ENCODE peak calls at places on chromosomes 11 and 22, in nine cellular contexts. One of them, this sample, is unnamed.

GRCh38 chr22:36208934-36209333 is 7.3 kb upstream of the APOL4 start:
- DNase-seq in dorsolateral prefrontal cortex: no peak
- DNase-seq in left ventricle myocardium inferior: no peak
- DNase-seq in thoracic aorta: no peak
- DNase-seq in H9: no peak
- DNase-seq in CD4-positive, CD25-positive, alpha-beta regulatory T cell: no peak
- DNase-seq in heart right ventricle: no peak
- DNase-seq in right lobe of liver: no peak
- DNase-seq in stomach: no peak
- DNase-seq in this sample: no peak

GRCh38 chr22:37996079-37996478 is 11.7 kb upstream of the SOX10 start:
- DNase-seq in dorsolateral prefrontal cortex: no peak
- DNase-seq in left ventricle myocardium inferior: no peak
- DNase-seq in thoracic aorta: no peak
- DNase-seq in H9: no peak
- DNase-seq in CD4-positive, CD25-positive, alpha-beta regulatory T cell: no peak
- DNase-seq in heart right ventricle: peak; percentile 32
- DNase-seq in right lobe of liver: no peak
- DNase-seq in stomach: no peak
- DNase-seq in this sample: no peak

GRCh38 chr11:4511846-4512245 is 29.4 kb downstream of the OR52K1 start:
- DNase-seq in dorsolateral prefrontal cortex: no peak
- DNase-seq in left ventricle myocardium inferior: no peak
- DNase-seq in thoracic aorta: no peak
- DNase-seq in H9: no peak
- DNase-seq in CD4-positive, CD25-positive, alpha-beta regulatory T cell: no peak
- DNase-seq in heart right ventricle: no peak
- DNase-seq in right lobe of liver: no peak
- DNase-seq in stomach: no peak
- DNase-seq in this sample: no peak

GRCh38 chr11:66467034-66467659 is 442 bp downstream of the PELI3 start:
- DNase-seq in dorsolateral prefrontal cortex: no peak
- DNase-seq in left ventricle myocardium inferior: no peak
- DNase-seq in thoracic aorta: no peak
- DNase-seq in H9: no peak
- DNase-seq in CD4-positive, CD25-positive, alpha-beta regulatory T cell: peak; percentile 65
- DNase-seq in heart right ventricle: peak; percentile 49
- DNase-seq in right lobe of liver: no peak
- DNase-seq in stomach: peak; percentile 48
- DNase-seq in this sample: no peak

GRCh38 chr11:116078101-116078561 is 573.9 kb upstream of the CADM1 start:
- DNase-seq in dorsolateral prefrontal cortex: no peak
- DNase-seq in left ventricle myocardium inferior: no peak
- DNase-seq in thoracic aorta: no peak
- DNase-seq in H9: peak; percentile 57
- DNase-seq in CD4-positive, CD25-positive, alpha-beta regulatory T cell: no peak
- DNase-seq in heart right ventricle: no peak
- DNase-seq in right lobe of liver: no peak
- DNase-seq in stomach: no peak
- DNase-seq in this sample: no peak

GRCh38 chr11:37946155-37946766 is 1348.2 kb upstream of the RAG2 start:
- DNase-seq in dorsolateral prefrontal cortex: no peak
- DNase-seq in left ventricle myocardium inferior: no peak
- DNase-seq in thoracic aorta: no peak
- DNase-seq in H9: peak; percentile 59
- DNase-seq in CD4-positive, CD25-positive, alpha-beta regulatory T cell: no peak
- DNase-seq in heart right ventricle: no peak
- DNase-seq in right lobe of liver: no peak
- DNase-seq in stomach: peak; percentile 29
- DNase-seq in this sample: no peak

GRCh38 chr11:129960216-129961214 is 42.1 kb downstream of the PRDM10 start:
- DNase-seq in dorsolateral prefrontal cortex: no peak
- DNase-seq in left ventricle myocardium inferior: no peak
- DNase-seq in thoracic aorta: no peak
- DNase-seq in H9: no peak
- DNase-seq in CD4-positive, CD25-positive, alpha-beta regulatory T cell: no peak
- DNase-seq in heart right ventricle: no peak
- DNase-seq in right lobe of liver: no peak
- DNase-seq in stomach: no peak
- DNase-seq in this sample: no peak

GRCh38 chr22:18109410-18110193 is 1.0 kb upstream of the TUBA8 start:
- DNase-seq in dorsolateral prefrontal cortex: no peak
- DNase-seq in left ventricle myocardium inferior: no peak
- DNase-seq in thoracic aorta: no peak
- DNase-seq in H9: no peak
- DNase-seq in CD4-positive, CD25-positive, alpha-beta regulatory T cell: no peak
- DNase-seq in heart right ventricle: no peak
- DNase-seq in right lobe of liver: no peak
- DNase-seq in stomach: no peak
- DNase-seq in this sample: no peak

GRCh38 chr11:77035580-77035979 is 1.4 kb downstream of the B3GNT6 start:
- DNase-seq in dorsolateral prefrontal cortex: no peak
- DNase-seq in left ventricle myocardium inferior: no peak
- DNase-seq in thoracic aorta: no peak
- DNase-seq in H9: no peak
- DNase-seq in CD4-positive, CD25-positive, alpha-beta regulatory T cell: no peak
- DNase-seq in heart right ventricle: no peak
- DNase-seq in right lobe of liver: no peak
- DNase-seq in stomach: peak; percentile 67
- DNase-seq in this sample: no peak

GRCh38 chr11:61963016-61963281 is 4.5 kb downstream of the FTH1 start:
- DNase-seq in dorsolateral prefrontal cortex: no peak
- DNase-seq in left ventricle myocardium inferior: no peak
- DNase-seq in thoracic aorta: no peak
- DNase-seq in H9: no peak
- DNase-seq in CD4-positive, CD25-positive, alpha-beta regulatory T cell: peak; percentile 42
- DNase-seq in heart right ventricle: no peak
- DNase-seq in right lobe of liver: peak; percentile 34
- DNase-seq in stomach: no peak
- DNase-seq in this sample: no peak

GRCh38 chr11:88487646-88488045 is 150.1 kb upstream of the CTSC start:
- DNase-seq in dorsolateral prefrontal cortex: no peak
- DNase-seq in left ventricle myocardium inferior: no peak
- DNase-seq in thoracic aorta: no peak
- DNase-seq in H9: no peak
- DNase-seq in CD4-positive, CD25-positive, alpha-beta regulatory T cell: no peak
- DNase-seq in heart right ventricle: no peak
- DNase-seq in right lobe of liver: no peak
- DNase-seq in stomach: no peak
- DNase-seq in this sample: no peak

GRCh38 chr11:19592842-19593241 is 119.8 kb upstream of the NAV2 start:
- DNase-seq in dorsolateral prefrontal cortex: no peak
- DNase-seq in left ventricle myocardium inferior: no peak
- DNase-seq in thoracic aorta: no peak
- DNase-seq in H9: no peak
- DNase-seq in CD4-positive, CD25-positive, alpha-beta regulatory T cell: no peak
- DNase-seq in heart right ventricle: no peak
- DNase-seq in right lobe of liver: no peak
- DNase-seq in stomach: no peak
- DNase-seq in this sample: no peak

GRCh38 chr11:72352859-72353551 is 81.3 kb downstream of the CLPB start:
- DNase-seq in dorsolateral prefrontal cortex: no peak
- DNase-seq in left ventricle myocardium inferior: no peak
- DNase-seq in thoracic aorta: no peak
- DNase-seq in H9: peak; percentile 62
- DNase-seq in CD4-positive, CD25-positive, alpha-beta regulatory T cell: no peak
- DNase-seq in heart right ventricle: no peak
- DNase-seq in right lobe of liver: no peak
- DNase-seq in stomach: no peak
- DNase-seq in this sample: no peak

GRCh38 chr22:29186302-29186701 is 19.4 kb upstream of the EMID1 start:
- DNase-seq in dorsolateral prefrontal cortex: no peak
- DNase-seq in left ventricle myocardium inferior: no peak
- DNase-seq in thoracic aorta: no peak
- DNase-seq in H9: no peak
- DNase-seq in CD4-positive, CD25-positive, alpha-beta regulatory T cell: no peak
- DNase-seq in heart right ventricle: no peak
- DNase-seq in right lobe of liver: no peak
- DNase-seq in stomach: no peak
- DNase-seq in this sample: no peak

GRCh38 chr22:29190051-29190450 is 15.6 kb upstream of the EMID1 start:
- DNase-seq in dorsolateral prefrontal cortex: no peak
- DNase-seq in left ventricle myocardium inferior: no peak
- DNase-seq in thoracic aorta: no peak
- DNase-seq in H9: no peak
- DNase-seq in CD4-positive, CD25-positive, alpha-beta regulatory T cell: no peak
- DNase-seq in heart right ventricle: no peak
- DNase-seq in right lobe of liver: no peak
- DNase-seq in stomach: no peak
- DNase-seq in this sample: no peak

GRCh38 chr22:29187831-29188230 is 17.9 kb upstream of the EMID1 start:
- DNase-seq in dorsolateral prefrontal cortex: no peak
- DNase-seq in left ventricle myocardium inferior: no peak
- DNase-seq in thoracic aorta: no peak
- DNase-seq in H9: no peak
- DNase-seq in CD4-positive, CD25-positive, alpha-beta regulatory T cell: no peak
- DNase-seq in heart right ventricle: no peak
- DNase-seq in right lobe of liver: no peak
- DNase-seq in stomach: no peak
- DNase-seq in this sample: no peak

GRCh38 chr22:29183971-29184595 is 21.6 kb upstream of the EMID1 start:
- DNase-seq in dorsolateral prefrontal cortex: no peak
- DNase-seq in left ventricle myocardium inferior: no peak
- DNase-seq in thoracic aorta: no peak
- DNase-seq in H9: no peak
- DNase-seq in CD4-positive, CD25-positive, alpha-beta regulatory T cell: no peak
- DNase-seq in heart right ventricle: no peak
- DNase-seq in right lobe of liver: no peak
- DNase-seq in stomach: no peak
- DNase-seq in this sample: no peak

DNA sequence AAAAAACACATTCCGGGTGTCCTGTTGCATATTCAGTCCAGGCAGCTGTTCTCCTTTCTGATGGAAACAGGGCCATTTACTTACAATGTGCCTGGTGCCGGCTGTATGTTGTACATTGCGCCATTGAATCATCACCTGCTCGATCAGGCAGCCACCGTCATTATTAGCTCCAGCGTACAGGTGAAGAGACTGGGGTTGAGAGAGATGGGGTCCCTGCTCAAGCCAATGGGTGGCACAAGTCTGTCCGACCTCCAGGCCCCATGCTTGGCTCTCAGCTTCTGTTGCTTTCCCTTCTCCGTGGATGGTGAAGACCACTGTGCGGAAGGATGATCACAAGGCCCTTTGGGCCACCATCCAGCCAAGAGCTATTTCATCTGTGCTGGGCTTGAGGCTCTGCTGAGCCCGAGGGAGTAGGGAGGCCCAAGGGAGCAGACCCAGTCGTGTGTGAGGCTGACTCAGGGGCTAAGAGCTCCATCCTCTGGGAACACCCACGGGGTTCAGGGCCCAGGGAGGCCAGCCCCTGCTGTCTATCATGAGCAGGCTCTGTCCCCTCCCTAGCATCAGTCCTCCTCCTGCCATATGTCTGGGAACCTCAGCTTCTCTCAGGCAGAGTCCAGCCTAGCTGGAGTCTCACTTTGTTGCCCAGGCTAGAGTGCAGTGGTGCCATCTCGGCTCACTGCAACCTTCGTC is 20.7 kb upstream of the EMID1 start:
- DNase-seq in dorsolateral prefrontal cortex: no peak
- DNase-seq in left ventricle myocardium inferior: no peak
- DNase-seq in thoracic aorta: no peak
- DNase-seq in H9: no peak
- DNase-seq in CD4-positive, CD25-positive, alpha-beta regulatory T cell: no peak
- DNase-seq in heart right ventricle: no peak
- DNase-seq in right lobe of liver: no peak
- DNase-seq in stomach: no peak
- DNase-seq in this sample: no peak
- H3K27ac ChIP-seq in dorsolateral prefrontal cortex: peak overlapping the region; percentile 44
- H3K27ac ChIP-seq in left ventricle myocardium inferior: no peak overlapping the region
- H3K27ac ChIP-seq in thoracic aorta: no peak overlapping the region
- H3K27ac ChIP-seq in H9: no peak overlapping the region
- H3K27ac ChIP-seq in CD4-positive, CD25-positive, alpha-beta regulatory T cell: no peak overlapping the region
- H3K27ac ChIP-seq in heart right ventricle: no peak overlapping the region
- H3K27ac ChIP-seq in right lobe of liver: no peak overlapping the region
- H3K27ac ChIP-seq in stomach: no peak overlapping the region
- H3K27ac ChIP-seq in this sample: no peak overlapping the region

GRCh38 chr11:106234794-106235193 is 157.3 kb downstream of the AASDHPPT start:
- DNase-seq in dorsolateral prefrontal cortex: no peak
- DNase-seq in left ventricle myocardium inferior: no peak
- DNase-seq in thoracic aorta: no peak
- DNase-seq in H9: no peak
- DNase-seq in CD4-positive, CD25-positive, alpha-beta regulatory T cell: no peak
- DNase-seq in heart right ventricle: no peak
- DNase-seq in right lobe of liver: no peak
- DNase-seq in stomach: no peak
- DNase-seq in this sample: no peak

GRCh38 chr11:106228996-106229395 is 151.5 kb downstream of the AASDHPPT start:
- DNase-seq in dorsolateral prefrontal cortex: no peak
- DNase-seq in left ventricle myocardium inferior: no peak
- DNase-seq in thoracic aorta: no peak
- DNase-seq in H9: no peak
- DNase-seq in CD4-positive, CD25-positive, alpha-beta regulatory T cell: no peak
- DNase-seq in heart right ventricle: no peak
- DNase-seq in right lobe of liver: no peak
- DNase-seq in stomach: no peak
- DNase-seq in this sample: no peak

GRCh38 chr11:106233191-106233590 is 155.7 kb downstream of the AASDHPPT start:
- DNase-seq in dorsolateral prefrontal cortex: no peak
- DNase-seq in left ventricle myocardium inferior: no peak
- DNase-seq in thoracic aorta: no peak
- DNase-seq in H9: no peak
- DNase-seq in CD4-positive, CD25-positive, alpha-beta regulatory T cell: no peak
- DNase-seq in heart right ventricle: no peak
- DNase-seq in right lobe of liver: no peak
- DNase-seq in stomach: no peak
- DNase-seq in this sample: no peak

GRCh38 chr11:106236295-106236694 is 158.8 kb downstream of the AASDHPPT start:
- DNase-seq in dorsolateral prefrontal cortex: no peak
- DNase-seq in left ventricle myocardium inferior: no peak
- DNase-seq in thoracic aorta: no peak
- DNase-seq in H9: no peak
- DNase-seq in CD4-positive, CD25-positive, alpha-beta regulatory T cell: no peak
- DNase-seq in heart right ventricle: no peak
- DNase-seq in right lobe of liver: no peak
- DNase-seq in stomach: no peak
- DNase-seq in this sample: no peak

GRCh38 chr11:106231591-106231990 is 154.1 kb downstream of the AASDHPPT start:
- DNase-seq in dorsolateral prefrontal cortex: no peak
- DNase-seq in left ventricle myocardium inferior: no peak
- DNase-seq in thoracic aorta: no peak
- DNase-seq in H9: no peak
- DNase-seq in CD4-positive, CD25-positive, alpha-beta regulatory T cell: no peak
- DNase-seq in heart right ventricle: no peak
- DNase-seq in right lobe of liver: no peak
- DNase-seq in stomach: no peak
- DNase-seq in this sample: no peak
- H3K27ac ChIP-seq in dorsolateral prefrontal cortex: no peak overlapping the region
- H3K27ac ChIP-seq in left ventricle myocardium inferior: no peak overlapping the region
- H3K27ac ChIP-seq in thoracic aorta: no peak overlapping the region
- H3K27ac ChIP-seq in H9: no peak overlapping the region
- H3K27ac ChIP-seq in CD4-positive, CD25-positive, alpha-beta regulatory T cell: no peak overlapping the region
- H3K27ac ChIP-seq in heart right ventricle: no peak overlapping the region
- H3K27ac ChIP-seq in right lobe of liver: no peak overlapping the region
- H3K27ac ChIP-seq in stomach: no peak overlapping the region
- H3K27ac ChIP-seq in this sample: no peak overlapping the region

GRCh38 chr11:12321217-12321937 is 56.0 kb upstream of the PARVA start:
- DNase-seq in dorsolateral prefrontal cortex: no peak
- DNase-seq in left ventricle myocardium inferior: no peak
- DNase-seq in thoracic aorta: no peak
- DNase-seq in H9: no peak
- DNase-seq in CD4-positive, CD25-positive, alpha-beta regulatory T cell: no peak
- DNase-seq in heart right ventricle: no peak
- DNase-seq in right lobe of liver: no peak
- DNase-seq in stomach: no peak
- DNase-seq in this sample: no peak
- H3K27ac ChIP-seq in dorsolateral prefrontal cortex: no peak overlapping the region
- H3K27ac ChIP-seq in left ventricle myocardium inferior: no peak overlapping the region
- H3K27ac ChIP-seq in thoracic aorta: no peak overlapping the region
- H3K27ac ChIP-seq in H9: no peak overlapping the region
- H3K27ac ChIP-seq in CD4-positive, CD25-positive, alpha-beta regulatory T cell: no peak overlapping the region
- H3K27ac ChIP-seq in heart right ventricle: no peak overlapping the region
- H3K27ac ChIP-seq in right lobe of liver: no peak overlapping the region
- H3K27ac ChIP-seq in stomach: no peak overlapping the region
- H3K27ac ChIP-seq in this sample: no peak overlapping the region

GRCh38 chr22:20153945-20154344 is 3.1 kb upstream of the CCDC188 start:
- DNase-seq in dorsolateral prefrontal cortex: no peak
- DNase-seq in left ventricle myocardium inferior: no peak
- DNase-seq in thoracic aorta: no peak
- DNase-seq in H9: peak; percentile 62
- DNase-seq in CD4-positive, CD25-positive, alpha-beta regulatory T cell: no peak
- DNase-seq in heart right ventricle: no peak
- DNase-seq in right lobe of liver: no peak
- DNase-seq in stomach: no peak
- DNase-seq in this sample: no peak
- H3K27ac ChIP-seq in dorsolateral prefrontal cortex: no peak overlapping the region
- H3K27ac ChIP-seq in left ventricle myocardium inferior: no peak overlapping the region
- H3K27ac ChIP-seq in thoracic aorta: no peak overlapping the region
- H3K27ac ChIP-seq in H9: no peak overlapping the region
- H3K27ac ChIP-seq in CD4-positive, CD25-positive, alpha-beta regulatory T cell: no peak overlapping the region
- H3K27ac ChIP-seq in heart right ventricle: no peak overlapping the region
- H3K27ac ChIP-seq in right lobe of liver: no peak overlapping the region
- H3K27ac ChIP-seq in stomach: no peak overlapping the region
- H3K27ac ChIP-seq in this sample: no peak overlapping the region